ENCODE peak calls at places on chromosomes 7 and 10, in five cellular contexts. One of them, this sample, is unnamed.

GRCh38 chr7:46059308-46060020 is 138.4 kb upstream of the IGFBP3 start:
- DNase-seq in cardiac muscle cell: no peak
- DNase-seq in CD4-positive, CD25-positive, alpha-beta regulatory T cell: no peak
- DNase-seq in PC-9: no peak
- DNase-seq in AG04450: no peak
- DNase-seq in this sample: no peak

GRCh38 chr10:69401416-69401815 is 15.3 kb downstream of the TACR2 start:
- DNase-seq in cardiac muscle cell: no peak
- DNase-seq in CD4-positive, CD25-positive, alpha-beta regulatory T cell: no peak
- DNase-seq in PC-9: no peak
- DNase-seq in AG04450: no peak
- DNase-seq in this sample: no peak

GRCh38 chr10:105956550-105956949 is 1208.0 kb downstream of the SORCS1 start:
- DNase-seq in cardiac muscle cell: no peak
- DNase-seq in CD4-positive, CD25-positive, alpha-beta regulatory T cell: no peak
- DNase-seq in PC-9: no peak
- DNase-seq in AG04450: no peak
- DNase-seq in this sample: no peak

GRCh38 chr7:9097565-9098060 is 664.2 kb downstream of the NXPH1 start:
- DNase-seq in cardiac muscle cell: no peak
- DNase-seq in CD4-positive, CD25-positive, alpha-beta regulatory T cell: no peak
- DNase-seq in PC-9: no peak
- DNase-seq in AG04450: no peak
- DNase-seq in this sample: no peak

GRCh38 chr10:24814568-24815313 is 91.1 kb upstream of the ARHGAP21 start:
- DNase-seq in cardiac muscle cell: no peak
- DNase-seq in CD4-positive, CD25-positive, alpha-beta regulatory T cell: no peak
- DNase-seq in PC-9: peak; percentile 85
- DNase-seq in AG04450: no peak
- DNase-seq in this sample: no peak

GRCh38 chr10:84269773-84270172 is 24.9 kb downstream of the RGR start:
- DNase-seq in cardiac muscle cell: no peak
- DNase-seq in CD4-positive, CD25-positive, alpha-beta regulatory T cell: no peak
- DNase-seq in PC-9: peak; percentile 36
- DNase-seq in AG04450: peak; percentile 43
- DNase-seq in this sample: no peak

GRCh38 chr7:75642810-75643486 is 95.8 kb downstream of the HIP1 start:
- DNase-seq in cardiac muscle cell: peak; percentile 29
- DNase-seq in CD4-positive, CD25-positive, alpha-beta regulatory T cell: peak; percentile 76
- DNase-seq in PC-9: peak; percentile 34
- DNase-seq in AG04450: peak; percentile 10
- DNase-seq in this sample: peak; percentile 55

GRCh38 chr7:156950381-156950858 is 908 bp downstream of the NOM1 start:
- DNase-seq in cardiac muscle cell: no peak
- DNase-seq in CD4-positive, CD25-positive, alpha-beta regulatory T cell: no peak
- DNase-seq in PC-9: no peak
- DNase-seq in AG04450: no peak
- DNase-seq in this sample: no peak

GRCh38 chr7:80918909-80919721 is at the start of gene SEMA3C:
- DNase-seq in cardiac muscle cell: peak; percentile 98
- DNase-seq in CD4-positive, CD25-positive, alpha-beta regulatory T cell: no peak
- DNase-seq in PC-9: peak; percentile 98
- DNase-seq in AG04450: peak; percentile 87
- DNase-seq in this sample: peak; percentile 84

DNA sequence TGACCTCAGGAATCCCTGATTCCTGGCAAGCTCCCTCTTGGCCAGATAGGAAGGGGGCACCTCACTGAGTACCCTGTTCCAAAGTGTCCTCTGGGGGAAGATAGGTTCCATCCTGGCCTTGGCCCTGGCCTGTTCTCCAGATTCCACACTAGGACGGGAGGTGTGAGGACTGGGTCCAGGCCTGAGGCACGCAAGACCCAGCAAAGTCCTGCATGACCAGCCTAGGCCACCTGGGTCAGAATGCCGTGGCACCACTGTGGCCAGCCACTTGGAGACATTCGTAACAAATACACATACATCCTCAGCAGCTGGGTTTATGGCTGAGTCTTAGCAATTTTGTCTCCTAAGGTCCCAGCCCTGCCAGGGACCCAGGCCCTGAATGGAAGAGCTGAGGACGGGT is 23.3 kb upstream of the TLX1 start:
- DNase-seq in cardiac muscle cell: no peak
- DNase-seq in CD4-positive, CD25-positive, alpha-beta regulatory T cell: no peak
- DNase-seq in PC-9: no peak
- DNase-seq in AG04450: no peak
- DNase-seq in this sample: no peak
- H3K27me3 ChIP-seq in cardiac muscle cell: peaks cover 44% of the 10 kb centered on the region
- H3K27me3 ChIP-seq in CD4-positive, CD25-positive, alpha-beta regulatory T cell: peaks cover 11% of the 10 kb centered on the region
- H3K27me3 ChIP-seq in PC-9: peaks cover 29% of the 10 kb centered on the region
- H3K27me3 ChIP-seq in AG04450: peaks cover 48% of the 10 kb centered on the region
- H3K27me3 ChIP-seq in this sample: no peaks in the 10 kb centered on the region

GRCh38 chr7:431041-431440 is 88.6 kb downstream of the PDGFA start:
- DNase-seq in cardiac muscle cell: no peak
- DNase-seq in CD4-positive, CD25-positive, alpha-beta regulatory T cell: no peak
- DNase-seq in PC-9: no peak
- DNase-seq in AG04450: no peak
- DNase-seq in this sample: no peak

GRCh38 chr7:432256-432655 is 87.4 kb downstream of the PDGFA start:
- DNase-seq in cardiac muscle cell: no peak
- DNase-seq in CD4-positive, CD25-positive, alpha-beta regulatory T cell: no peak
- DNase-seq in PC-9: no peak
- DNase-seq in AG04450: no peak
- DNase-seq in this sample: no peak

GRCh38 chr7:431658-432111 is 88.0 kb downstream of the PDGFA start:
- DNase-seq in cardiac muscle cell: no peak
- DNase-seq in CD4-positive, CD25-positive, alpha-beta regulatory T cell: no peak
- DNase-seq in PC-9: no peak
- DNase-seq in AG04450: no peak
- DNase-seq in this sample: no peak

GRCh38 chr7:433558-433957 is 86.1 kb downstream of the PDGFA start:
- DNase-seq in cardiac muscle cell: no peak
- DNase-seq in CD4-positive, CD25-positive, alpha-beta regulatory T cell: no peak
- DNase-seq in PC-9: no peak
- DNase-seq in AG04450: no peak
- DNase-seq in this sample: no peak

DNA sequence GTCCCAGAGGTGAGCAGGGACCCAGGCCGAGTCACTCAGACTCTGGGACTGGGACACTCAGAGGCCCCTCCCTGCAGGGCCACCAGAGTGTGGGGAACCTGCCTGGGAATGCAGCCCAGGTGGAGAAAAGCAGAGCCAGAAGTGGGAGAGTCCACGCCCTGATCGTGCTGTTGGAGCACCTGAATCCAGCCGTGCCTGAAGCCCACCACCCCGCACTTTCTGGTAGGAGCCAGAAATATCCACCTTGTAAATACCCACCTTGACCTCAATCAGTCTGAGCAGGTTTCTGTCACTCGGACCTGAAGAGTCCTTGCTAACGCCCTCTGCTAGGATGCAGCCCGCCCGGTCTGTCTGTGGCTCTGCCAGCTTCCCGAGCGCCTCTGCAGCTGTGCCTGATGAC is 86.7 kb downstream of the PDGFA start:
- DNase-seq in cardiac muscle cell: no peak
- DNase-seq in CD4-positive, CD25-positive, alpha-beta regulatory T cell: no peak
- DNase-seq in PC-9: no peak
- DNase-seq in AG04450: no peak
- DNase-seq in this sample: no peak
- H3K27me3 ChIP-seq in cardiac muscle cell: no peaks in the 10 kb centered on the region
- H3K27me3 ChIP-seq in CD4-positive, CD25-positive, alpha-beta regulatory T cell: no peaks in the 10 kb centered on the region
- H3K27me3 ChIP-seq in PC-9: peaks cover 78% of the 10 kb centered on the region
- H3K27me3 ChIP-seq in AG04450: peaks cover 13% of the 10 kb centered on the region
- H3K27me3 ChIP-seq in this sample: no peaks in the 10 kb centered on the region

GRCh38 chr10:100623541-100623940 is 87.8 kb downstream of the HIF1AN start:
- DNase-seq in cardiac muscle cell: no peak
- DNase-seq in CD4-positive, CD25-positive, alpha-beta regulatory T cell: no peak
- DNase-seq in PC-9: no peak
- DNase-seq in AG04450: no peak
- DNase-seq in this sample: no peak

GRCh38 chr10:100620087-100620835 is 84.5 kb downstream of the HIF1AN start:
- DNase-seq in cardiac muscle cell: no peak
- DNase-seq in CD4-positive, CD25-positive, alpha-beta regulatory T cell: no peak
- DNase-seq in PC-9: no peak
- DNase-seq in AG04450: no peak
- DNase-seq in this sample: no peak

GRCh38 chr10:100624298-100624697 is 88.6 kb downstream of the HIF1AN start:
- DNase-seq in cardiac muscle cell: no peak
- DNase-seq in CD4-positive, CD25-positive, alpha-beta regulatory T cell: no peak
- DNase-seq in PC-9: no peak
- DNase-seq in AG04450: no peak
- DNase-seq in this sample: no peak

GRCh38 chr10:100618856-100619255 is 83.1 kb downstream of the HIF1AN start:
- DNase-seq in cardiac muscle cell: no peak
- DNase-seq in CD4-positive, CD25-positive, alpha-beta regulatory T cell: no peak
- DNase-seq in PC-9: no peak
- DNase-seq in AG04450: no peak
- DNase-seq in this sample: no peak

GRCh38 chr10:100621360-100622205 is 85.8 kb downstream of the HIF1AN start:
- DNase-seq in cardiac muscle cell: no peak
- DNase-seq in CD4-positive, CD25-positive, alpha-beta regulatory T cell: peak; percentile 45
- DNase-seq in PC-9: no peak
- DNase-seq in AG04450: no peak
- DNase-seq in this sample: no peak
- H3K27me3 ChIP-seq in cardiac muscle cell: peaks cover 31% of the 10 kb centered on the region
- H3K27me3 ChIP-seq in CD4-positive, CD25-positive, alpha-beta regulatory T cell: peaks cover 9% of the 10 kb centered on the region
- H3K27me3 ChIP-seq in PC-9: peaks cover 80% of the 10 kb centered on the region
- H3K27me3 ChIP-seq in AG04450: peaks cover 42% of the 10 kb centered on the region
- H3K27me3 ChIP-seq in this sample: peaks cover 84% of the 10 kb centered on the region

DNA sequence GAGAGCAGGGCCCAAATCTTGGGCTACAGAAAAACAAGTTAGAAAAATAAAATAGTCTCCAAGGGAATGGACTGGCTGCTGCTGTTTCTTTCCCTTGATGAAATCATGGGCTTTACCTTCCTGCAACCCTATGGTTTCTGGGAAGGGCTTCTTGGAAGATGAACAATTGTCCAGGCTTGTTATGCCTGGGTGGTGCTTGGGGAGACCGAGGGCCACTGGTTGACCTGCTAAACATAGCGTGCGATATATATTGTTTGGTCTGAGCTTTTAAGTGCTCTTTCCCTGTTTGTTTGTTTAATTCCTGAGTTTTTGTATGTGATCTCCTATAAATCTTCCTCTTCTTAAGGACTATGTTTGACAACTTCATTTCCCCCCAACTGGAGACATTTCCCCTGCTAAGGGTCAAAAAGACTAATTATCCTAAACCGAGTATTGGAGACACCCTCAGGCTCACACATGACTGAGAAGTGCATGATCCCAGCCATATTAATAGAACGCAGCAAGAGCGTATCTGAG is 37.9 kb downstream of the SLC25A28 start:
- DNase-seq in cardiac muscle cell: no peak
- DNase-seq in CD4-positive, CD25-positive, alpha-beta regulatory T cell: no peak
- DNase-seq in PC-9: no peak
- DNase-seq in AG04450: no peak
- DNase-seq in this sample: no peak
- H3K27me3 ChIP-seq in cardiac muscle cell: peaks cover 2% of the 10 kb centered on the region
- H3K27me3 ChIP-seq in CD4-positive, CD25-positive, alpha-beta regulatory T cell: no peaks in the 10 kb centered on the region
- H3K27me3 ChIP-seq in PC-9: no peaks in the 10 kb centered on the region
- H3K27me3 ChIP-seq in AG04450: peaks cover 18% of the 10 kb centered on the region
- H3K27me3 ChIP-seq in this sample: no peaks in the 10 kb centered on the region

GRCh38 chr10:97192952-97193435 is 7.2 kb upstream of the SLIT1 start:
- DNase-seq in cardiac muscle cell: no peak
- DNase-seq in CD4-positive, CD25-positive, alpha-beta regulatory T cell: no peak
- DNase-seq in PC-9: no peak
- DNase-seq in AG04450: no peak
- DNase-seq in this sample: no peak
- H3K27me3 ChIP-seq in cardiac muscle cell: peaks cover 35% of the 10 kb centered on the region
- H3K27me3 ChIP-seq in CD4-positive, CD25-positive, alpha-beta regulatory T cell: peaks cover 6% of the 10 kb centered on the region
- H3K27me3 ChIP-seq in PC-9: peaks cover 24% of the 10 kb centered on the region
- H3K27me3 ChIP-seq in AG04450: peaks cover 38% of the 10 kb centered on the region
- H3K27me3 ChIP-seq in this sample: no peaks in the 10 kb centered on the region

GRCh38 chr10:104288355-104288754 is 19.4 kb downstream of the GSTO2 start:
- DNase-seq in cardiac muscle cell: no peak
- DNase-seq in CD4-positive, CD25-positive, alpha-beta regulatory T cell: no peak
- DNase-seq in PC-9: no peak
- DNase-seq in AG04450: no peak
- DNase-seq in this sample: no peak
- H3K27me3 ChIP-seq in cardiac muscle cell: no peaks in the 10 kb centered on the region
- H3K27me3 ChIP-seq in CD4-positive, CD25-positive, alpha-beta regulatory T cell: peaks cover 21% of the 10 kb centered on the region
- H3K27me3 ChIP-seq in PC-9: no peaks in the 10 kb centered on the region
- H3K27me3 ChIP-seq in AG04450: no peaks in the 10 kb centered on the region
- H3K27me3 ChIP-seq in this sample: no peaks in the 10 kb centered on the region

This sample was measured in WERI-Rb-1.